ENCODE peak calls at places on chromosome 10, in eight cellular contexts. N is fibroblast of lung; B is stomach; T is transverse colon; K is K562; A is DND-41; Q is CD8-positive, alpha-beta memory T cell; E is cardiac muscle cell. S is an unnamed sample. For H3K36me3, the result is how much of the 10 kb centered on the place peaks cover.

GRCh38 chr10:48884337-48885045 is 55.1 kb downstream of the LRRC18 start:
- DNase-seq in T (no peak), N (no peak), E (no peak), K (no peak), A (no peak), Q (no peak), B (no peak), S (no peak)

GRCh38 chr10:24622781-24623301 is 100.8 kb downstream of the ARHGAP21 start:
- DNase-seq in B (no peak), T (no peak), K (no peak), Q (peak), N (peak), E (peak), A (no peak), S (no peak)

GRCh38 chr10:3027866-3028265 is 39.5 kb upstream of the PFKP start:
- DNase-seq in A (no peak), K (no peak), B (no peak), Q (no peak), E (no peak), N (no peak), T (no peak), S (no peak)

GRCh38 chr10:68330852-68331454 is 911 bp upstream of the HNRNPH3 start:
- DNase-seq in E (peak), A (peak), B (no peak), T (peak), K (no peak), N (peak), Q (no peak), S (peak)

GRCh38 chr10:5094265-5095205 is at the start of gene AKR1C3:
- DNase-seq in N (peak), Q (peak), A (no peak), T (no peak), K (peak), B (no peak), E (peak), S (no peak)

GRCh38 chr10:49620286-49620810 is 6.5 kb downstream of the CHAT start:
- DNase-seq in Q (no peak), A (no peak), T (no peak), N (no peak), E (no peak), K (no peak), B (no peak), S (no peak)

GRCh38 chr10:21449288-21449966 is 76.1 kb downstream of the SKIDA1 start:
- DNase-seq in A (no peak), K (no peak), T (no peak), B (no peak), E (no peak), Q (no peak), N (no peak), S (no peak)

GRCh38 chr10:96988421-96988820 is 156.3 kb downstream of the LCOR start:
- DNase-seq in K (no peak), N (no peak), Q (no peak), A (no peak), T (no peak), E (no peak), B (no peak), S (no peak)

GRCh38 chr10:12640026-12640425 is 290.7 kb downstream of the CAMK1D start:
- DNase-seq in N (no peak), B (no peak), T (no peak), K (no peak), Q (no peak), E (no peak), A (no peak), S (no peak)

GRCh38 chr10:29517352-29517923 is 117.3 kb downstream of the SVIL start:
- DNase-seq in A (peak), K (peak), B (no peak), Q (no peak), N (peak), T (peak), E (peak), S (peak)

GRCh38 chr10:23016636-23017035 is 78.7 kb upstream of the MSRB2 start:
- DNase-seq in A (no peak), T (no peak), K (no peak), N (no peak), E (no peak), Q (no peak), B (no peak), S (no peak)

GRCh38 chr10:47081264-47081663 is 170.0 kb downstream of the PTPN20 start:
- DNase-seq in N (no peak), A (peak), T (no peak), E (no peak), Q (peak), K (no peak), B (no peak), S (no peak)

DNA sequence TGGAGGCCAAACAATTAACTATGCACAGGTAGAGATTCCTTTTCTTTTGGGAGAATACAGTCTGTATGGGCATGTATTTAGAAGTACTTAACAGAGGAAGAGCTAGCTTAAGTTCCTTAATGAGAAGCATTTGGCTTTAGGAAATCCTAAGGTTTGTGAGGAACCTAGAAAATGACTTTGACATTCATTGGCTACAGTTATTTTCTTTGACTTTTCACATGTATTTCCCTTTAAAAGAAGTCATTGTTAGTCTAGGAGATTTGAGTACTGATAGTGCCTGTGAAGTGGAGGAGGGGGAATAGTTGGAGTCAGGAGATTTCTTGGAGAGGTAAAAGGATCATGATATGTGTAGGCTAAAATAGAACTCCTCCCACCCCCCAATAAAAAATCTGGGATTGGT is 3.6 kb downstream of the HELLS start:
- DNase-seq in A (no peak), Q (no peak), T (no peak), B (no peak), E (no peak), N (no peak), K (no peak), S (no peak)
- H3K36me3 ChIP-seq in A (half or more), Q (under half), T (under half), B (under half), E (under half), N (under half), K (under half), S (under half)

GRCh38 chr10:32059472-32059871 is 3.2 kb upstream of the KIF5B start:
- DNase-seq in B (no peak), K (no peak), E (no peak), A (no peak), Q (no peak), T (no peak), N (no peak), S (no peak)

GRCh38 chr10:32054087-32054486 is 2.1 kb downstream of the KIF5B start:
- DNase-seq in A (no peak), N (peak), K (no peak), B (no peak), T (peak), Q (no peak), E (peak), S (no peak)

GRCh38 chr10:32055478-32056135 is 618 bp downstream of the KIF5B start:
- DNase-seq in A (peak), E (peak), K (peak), T (peak), Q (no peak), B (peak), N (peak), S (peak)

GRCh38 chr10:32056136-32057040 is at the start of gene KIF5B:
- DNase-seq in T (peak), Q (peak), A (peak), K (peak), E (peak), N (peak), B (peak), S (peak)

DNA sequence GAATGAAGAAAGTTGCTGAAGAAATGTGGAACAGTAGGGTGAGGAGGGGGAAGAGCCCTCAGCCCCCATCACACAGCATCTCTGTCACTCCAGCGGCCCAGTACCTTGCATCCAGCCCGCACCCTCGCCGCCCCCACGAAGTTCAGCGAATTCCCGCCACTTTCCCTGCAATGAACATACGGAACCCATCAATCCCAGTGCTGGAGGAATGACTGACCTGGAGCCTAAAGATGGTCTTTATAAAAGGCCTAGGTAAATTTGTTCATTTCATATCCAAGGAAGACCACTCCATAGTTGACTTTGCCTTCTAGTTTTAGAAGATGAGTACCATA is 782 bp upstream of the KIF5B start:
- DNase-seq in E (no peak), Q (no peak), N (no peak), T (no peak), A (no peak), K (no peak), B (no peak), S (no peak)
- H3K4me3 ChIP-seq in E (no peak), Q (peak), N (peak), T (no peak), A (peak), K (peak), B (peak), S (no peak)

GRCh38 chr10:119427263-119427864 is 115.2 kb downstream of the RGS10 start:
- DNase-seq in E (no peak), T (no peak), A (no peak), B (no peak), Q (no peak), K (no peak), N (no peak), S (no peak)
- H3K36me3 ChIP-seq in E (under half), T (under half), A (half or more), B (half or more), Q (under half), K (under half), N (under half), S (under half)

GRCh38 chr10:100745882-100746412 is 565 bp downstream of the PAX2 start:
- DNase-seq in N (no peak), A (no peak), Q (no peak), B (no peak), K (peak), T (no peak), E (no peak), S (no peak)

GRCh38 chr10:100743626-100744135 is 1.7 kb upstream of the PAX2 start:
- DNase-seq in A (peak), T (peak), Q (peak), E (peak), N (peak), B (peak), K (peak), S (peak)

GRCh38 chr10:100744136-100744979 is 1.0 kb upstream of the PAX2 start:
- DNase-seq in B (no peak), N (no peak), K (no peak), A (no peak), Q (no peak), E (no peak), T (no peak), S (no peak)

GRCh38 chr10:100746413-100746931 is 1.1 kb downstream of the PAX2 start:
- DNase-seq in N (no peak), A (no peak), B (no peak), T (no peak), K (no peak), Q (no peak), E (no peak), S (no peak)

GRCh38 chr10:100744980-100745881 is at the start of gene PAX2:
- DNase-seq in K (peak), Q (no peak), B (no peak), E (no peak), T (no peak), A (no peak), N (no peak), S (no peak)
- H3K4me3 ChIP-seq in K (no peak), Q (no peak), B (peak), E (peak), T (no peak), A (no peak), N (no peak), S (no peak)

DNA sequence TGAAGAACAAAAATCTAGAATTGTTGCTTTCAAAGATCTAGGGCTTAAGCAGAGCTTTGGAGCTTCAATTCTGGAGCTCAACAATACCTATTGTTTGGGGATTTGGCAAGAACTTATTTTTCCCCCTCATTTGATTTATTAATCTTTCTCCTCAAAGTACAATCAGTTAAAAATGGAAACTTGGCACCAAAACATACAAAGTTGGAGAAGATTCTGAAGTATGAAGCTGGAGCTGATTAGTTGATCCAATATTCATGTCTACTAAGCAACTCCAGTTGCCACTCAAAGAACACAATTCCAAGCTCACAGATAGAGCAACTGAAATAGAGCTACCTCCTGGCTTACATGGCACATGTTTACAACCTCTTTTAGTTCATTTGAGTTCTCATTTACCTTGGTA is 3.8 kb downstream of the FAM13C start:
- DNase-seq in B (no peak), E (no peak), K (no peak), T (no peak), Q (no peak), N (no peak), A (no peak), S (no peak)
- H3K36me3 ChIP-seq in B (under half), E (under half), K (under half), T (under half), Q (under half), N (under half), A (under half), S (under half)

GRCh38 chr10:43394868-43395267 is 14.1 kb downstream of the HNRNPF start:
- DNase-seq in N (no peak), Q (no peak), E (no peak), B (no peak), A (no peak), T (no peak), K (peak), S (no peak)
- H3K4me3 ChIP-seq in N (peak), Q (peak), E (peak), B (no peak), A (peak), T (no peak), K (peak), S (peak)

S was measured in BE2C.